ENCODE peak calls at places on chromosomes 13 and 19, in four cellular contexts. One of them, this sample, is unnamed.

GRCh38 chr13:53165201-53165600 is 136.6 kb downstream of the OLFM4 start:
- DNase-seq in neural progenitor cell: peak
- DNase-seq in WTC11: no peak
- DNase-seq in H9: no peak
- DNase-seq in this sample: no peak

GRCh38 chr19:42985588-42985987 is 40.7 kb downstream of the PSG11 start:
- DNase-seq in neural progenitor cell: no peak
- DNase-seq in WTC11: no peak
- DNase-seq in H9: no peak
- DNase-seq in this sample: no peak

GRCh38 chr13:98325724-98326123 is 148.7 kb upstream of the RNF113B start:
- DNase-seq in H9: peak
- DNase-seq in WTC11: no peak
- DNase-seq in neural progenitor cell: no peak
- DNase-seq in this sample: no peak

GRCh38 chr13:49774376-49775005 is 18.0 kb downstream of the KPNA3 start:
- DNase-seq in WTC11: no peak
- DNase-seq in H9: no peak
- DNase-seq in neural progenitor cell: no peak
- DNase-seq in this sample: no peak

GRCh38 chr13:52356327-52356726 is 49.6 kb downstream of the THSD1 start:
- DNase-seq in H9: no peak
- DNase-seq in WTC11: no peak
- DNase-seq in neural progenitor cell: no peak
- DNase-seq in this sample: no peak

GRCh38 chr19:48556163-48556562 is 4.2 kb downstream of the SULT2B1 start:
- DNase-seq in neural progenitor cell: peak
- DNase-seq in H9: peak
- DNase-seq in WTC11: no peak
- DNase-seq in this sample: no peak

GRCh38 chr19:33201886-33202545 is 7.9 kb downstream of the LRP3 start:
- DNase-seq in H9: no peak
- DNase-seq in WTC11: no peak
- DNase-seq in neural progenitor cell: no peak
- DNase-seq in this sample: no peak

GRCh38 chr19:38569368-38569983 is 48.3 kb downstream of the MAP4K1 start:
- DNase-seq in neural progenitor cell: no peak
- DNase-seq in H9: no peak
- DNase-seq in WTC11: no peak
- DNase-seq in this sample: no peak

GRCh38 chr19:4233282-4233853 is 4.0 kb downstream of the EBI3 start:
- DNase-seq in H9: peak
- DNase-seq in WTC11: peak
- DNase-seq in neural progenitor cell: peak
- DNase-seq in this sample: peak

GRCh38 chr13:24178847-24179845 is 18.6 kb downstream of the SPATA13 start:
- DNase-seq in neural progenitor cell: no peak
- DNase-seq in WTC11: no peak
- DNase-seq in H9: no peak
- DNase-seq in this sample: no peak

GRCh38 chr19:49681830-49682229 is 4.8 kb downstream of the PRMT1 start:
- DNase-seq in H9: no peak
- DNase-seq in neural progenitor cell: no peak
- DNase-seq in WTC11: no peak
- DNase-seq in this sample: no peak

GRCh38 chr19:3109491-3109890 is 15.3 kb downstream of the GNA11 start:
- DNase-seq in neural progenitor cell: no peak
- DNase-seq in WTC11: no peak
- DNase-seq in H9: no peak
- DNase-seq in this sample: no peak

GRCh38 chr19:1452802-1453524 is 3.0 kb downstream of the APC2 start:
- DNase-seq in neural progenitor cell: no peak
- DNase-seq in WTC11: no peak
- DNase-seq in H9: no peak
- DNase-seq in this sample: no peak

GRCh38 chr19:1295169-1296012 is 9.7 kb downstream of the EFNA2 start:
- DNase-seq in H9: peak
- DNase-seq in neural progenitor cell: peak
- DNase-seq in WTC11: peak
- DNase-seq in this sample: peak

GRCh38 chr19:30908262-30908771 is 440.9 kb downstream of the TSHZ3 start:
- DNase-seq in H9: no peak
- DNase-seq in WTC11: no peak
- DNase-seq in neural progenitor cell: no peak
- DNase-seq in this sample: no peak
- TF ChIP-seq CTCF in H9: no peak
- TF ChIP-seq CTCF in WTC11: no peak
- TF ChIP-seq CTCF in neural progenitor cell: no peak
- TF ChIP-seq CTCF in this sample: no peak

DNA sequence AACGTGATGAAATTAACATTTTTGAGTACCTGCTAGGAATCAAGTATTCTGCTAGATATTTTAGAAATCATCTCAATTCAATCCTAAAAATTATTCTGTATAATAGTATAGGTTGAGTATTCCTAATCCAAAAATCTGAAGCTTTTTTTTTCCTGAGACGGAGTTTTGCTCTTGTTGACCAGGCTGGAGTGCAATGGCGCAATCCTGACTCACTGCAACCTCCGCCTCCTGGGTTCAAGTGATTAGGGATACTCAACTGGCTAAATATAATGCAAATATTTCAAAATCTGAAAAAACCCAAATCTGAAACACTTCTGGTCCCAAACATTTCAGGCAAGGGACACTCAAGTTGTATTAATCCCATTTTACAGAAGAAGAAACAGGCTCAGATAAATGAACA is 17.2 kb upstream of the USPL1 start:
- DNase-seq in H9: no peak
- DNase-seq in WTC11: no peak
- DNase-seq in neural progenitor cell: no peak
- DNase-seq in this sample: no peak
- TF ChIP-seq CTCF in H9: no peak
- TF ChIP-seq CTCF in WTC11: no peak
- TF ChIP-seq CTCF in neural progenitor cell: no peak
- TF ChIP-seq CTCF in this sample: no peak

GRCh38 chr13:75687145-75687763 is 51.1 kb downstream of the LMO7 start:
- DNase-seq in WTC11: no peak
- DNase-seq in H9: no peak
- DNase-seq in neural progenitor cell: peak
- DNase-seq in this sample: no peak
- TF ChIP-seq CTCF in WTC11: peak
- TF ChIP-seq CTCF in H9: peak
- TF ChIP-seq CTCF in neural progenitor cell: peak
- TF ChIP-seq CTCF in this sample: no peak

DNA sequence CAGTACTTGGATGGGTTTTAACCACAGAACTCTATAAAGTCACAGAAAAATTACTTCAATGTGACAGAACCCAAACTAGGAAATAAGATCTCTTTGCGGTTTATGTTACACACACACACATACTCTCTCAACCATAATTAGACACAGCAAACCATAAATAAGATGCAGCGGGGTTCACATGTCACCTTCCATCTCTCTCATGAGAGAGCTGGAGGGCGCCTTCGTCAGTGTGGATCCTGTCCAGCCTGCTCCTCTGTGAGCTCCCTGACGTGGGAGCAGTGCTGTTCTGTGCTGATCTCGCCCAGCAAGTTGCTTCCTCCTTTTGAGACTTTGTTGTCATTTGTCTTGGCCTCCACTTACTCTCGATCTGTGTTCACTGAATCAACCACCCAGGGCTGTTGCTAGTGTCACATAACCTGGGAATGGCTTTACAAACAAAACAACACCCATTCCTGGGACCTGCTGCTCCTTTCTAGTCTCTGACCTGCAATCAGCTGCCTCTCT is 204.9 kb upstream of the KL start:
- DNase-seq in neural progenitor cell: peak
- DNase-seq in H9: no peak
- DNase-seq in WTC11: no peak
- DNase-seq in this sample: peak
- TF ChIP-seq CTCF in neural progenitor cell: no peak
- TF ChIP-seq CTCF in H9: no peak
- TF ChIP-seq CTCF in WTC11: no peak
- TF ChIP-seq CTCF in this sample: no peak

DNA sequence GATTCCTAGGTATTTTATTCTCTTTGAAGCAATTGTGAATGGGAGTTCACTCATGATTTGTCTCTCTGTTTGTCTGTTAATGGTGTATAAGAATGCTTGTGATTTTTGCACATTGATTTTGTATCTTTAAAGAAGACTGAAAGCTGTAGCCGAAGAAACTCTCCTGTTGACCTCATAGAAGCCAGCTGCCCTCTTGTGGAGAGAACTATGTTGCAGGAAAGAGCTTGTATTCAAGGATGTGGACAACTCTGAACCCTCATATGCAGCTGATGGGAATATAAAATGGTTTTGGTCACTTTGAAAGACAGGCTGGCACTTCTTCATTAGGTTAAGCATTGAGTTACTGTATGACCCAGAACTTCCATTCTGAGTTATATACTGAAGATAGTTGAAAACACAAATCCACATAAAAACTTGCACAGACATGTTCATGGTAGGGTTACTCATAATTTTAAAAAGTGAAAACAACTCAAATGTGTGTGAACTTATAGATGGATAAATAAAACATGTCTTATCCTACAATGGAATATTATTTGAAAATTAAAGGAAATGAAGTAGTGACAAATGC is 65.8 kb upstream of the SLITRK6 start:
- DNase-seq in WTC11: peak
- DNase-seq in neural progenitor cell: peak
- DNase-seq in H9: peak
- DNase-seq in this sample: no peak
- TF ChIP-seq CTCF in WTC11: peak
- TF ChIP-seq CTCF in neural progenitor cell: peak
- TF ChIP-seq CTCF in H9: peak
- TF ChIP-seq CTCF in this sample: no peak

GRCh38 chr19:39845621-39846175 is 481 bp downstream of the FBL start:
- DNase-seq in H9: no peak
- DNase-seq in neural progenitor cell: peak
- DNase-seq in WTC11: no peak
- DNase-seq in this sample: no peak
- TF ChIP-seq CTCF in H9: no peak
- TF ChIP-seq CTCF in neural progenitor cell: no peak
- TF ChIP-seq CTCF in WTC11: no peak
- TF ChIP-seq CTCF in this sample: no peak

GRCh38 chr19:13225973-13226865 is 76.0 kb downstream of the IER2 start:
- DNase-seq in neural progenitor cell: no peak
- DNase-seq in WTC11: no peak
- DNase-seq in H9: no peak
- DNase-seq in this sample: no peak

GRCh38 chr19:13225085-13225484 is 74.9 kb downstream of the IER2 start:
- DNase-seq in neural progenitor cell: no peak
- DNase-seq in H9: no peak
- DNase-seq in WTC11: no peak
- DNase-seq in this sample: no peak

GRCh38 chr19:13215572-13216380 is 65.6 kb downstream of the IER2 start:
- DNase-seq in neural progenitor cell: no peak
- DNase-seq in WTC11: no peak
- DNase-seq in H9: no peak
- DNase-seq in this sample: no peak

DNA sequence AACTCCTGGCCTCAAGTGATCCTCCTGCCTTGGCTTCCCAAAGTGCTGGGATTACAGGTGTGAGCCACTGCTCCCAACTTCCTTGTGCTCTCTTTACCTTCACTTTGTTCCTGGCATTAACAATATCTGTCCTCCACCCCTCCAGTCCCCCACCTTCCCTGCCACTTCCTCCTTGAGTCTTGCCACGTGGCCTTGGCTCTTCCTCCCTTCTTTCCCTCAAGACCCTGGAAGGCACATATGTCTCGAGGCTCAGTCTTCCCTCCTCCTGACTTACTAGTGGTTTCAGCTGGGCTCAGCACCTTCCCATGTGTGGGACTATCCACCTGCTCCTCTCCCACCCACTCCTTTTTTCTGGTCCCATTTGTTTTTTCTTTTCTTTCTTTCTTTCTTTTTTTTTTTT is 70.6 kb downstream of the IER2 start:
- DNase-seq in H9: no peak
- DNase-seq in neural progenitor cell: no peak
- DNase-seq in WTC11: no peak
- DNase-seq in this sample: no peak
- TF ChIP-seq CTCF in H9: no peak
- TF ChIP-seq CTCF in neural progenitor cell: no peak
- TF ChIP-seq CTCF in WTC11: no peak
- TF ChIP-seq CTCF in this sample: no peak

GRCh38 chr13:27666951-27667350 is 45.3 kb downstream of the POLR1D start:
- DNase-seq in WTC11: no peak
- DNase-seq in neural progenitor cell: no peak
- DNase-seq in H9: no peak
- DNase-seq in this sample: no peak

GRCh38 chr13:27662738-27663470 is 41.2 kb downstream of the POLR1D start:
- DNase-seq in WTC11: no peak
- DNase-seq in neural progenitor cell: no peak
- DNase-seq in H9: no peak
- DNase-seq in this sample: no peak

GRCh38 chr13:27665761-27666160 is 44.1 kb downstream of the POLR1D start:
- DNase-seq in H9: no peak
- DNase-seq in WTC11: peak
- DNase-seq in neural progenitor cell: no peak
- DNase-seq in this sample: no peak

GRCh38 chr13:27663947-27664346 is 42.3 kb downstream of the POLR1D start:
- DNase-seq in H9: peak
- DNase-seq in WTC11: peak
- DNase-seq in neural progenitor cell: peak
- DNase-seq in this sample: no peak

GRCh38 chr13:27665333-27665732 is 43.6 kb downstream of the POLR1D start:
- DNase-seq in WTC11: no peak
- DNase-seq in H9: no peak
- DNase-seq in neural progenitor cell: peak
- DNase-seq in this sample: no peak
- TF ChIP-seq CTCF in WTC11: no peak
- TF ChIP-seq CTCF in H9: peak
- TF ChIP-seq CTCF in neural progenitor cell: peak
- TF ChIP-seq CTCF in this sample: no peak

This sample was measured in GM20000.